ENCODE peak calls at places on chromosomes 4 and X, in ten cellular contexts. One of them, this sample, is unnamed.

GRCh38 chrX:108537005-108537404 is 97.4 kb downstream of the COL4A5 start:
- DNase-seq in heart left ventricle: no peak
- DNase-seq in GM20000: peak
- DNase-seq in MCF 10A: peak
- DNase-seq in chondrocyte: no peak
- DNase-seq in PC-9: peak
- DNase-seq in adrenal gland: peak
- DNase-seq in ascending aorta: no peak
- DNase-seq in NCI-H1092 treated with DMSO at 0.1 percent for 48 hours: peak
- DNase-seq in germinal center: no peak
- DNase-seq in this sample: peak

GRCh38 chr4:67684839-67685531 is 16.0 kb downstream of the UBA6 start:
- DNase-seq in heart left ventricle: no peak
- DNase-seq in GM20000: no peak
- DNase-seq in MCF 10A: no peak
- DNase-seq in chondrocyte: no peak
- DNase-seq in PC-9: no peak
- DNase-seq in adrenal gland: no peak
- DNase-seq in ascending aorta: no peak
- DNase-seq in NCI-H1092 treated with DMSO at 0.1 percent for 48 hours: no peak
- DNase-seq in germinal center: no peak
- DNase-seq in this sample: peak

GRCh38 chr4:10312568-10312967 is 144.7 kb downstream of the ZNF518B start:
- DNase-seq in heart left ventricle: no peak
- DNase-seq in GM20000: no peak
- DNase-seq in MCF 10A: no peak
- DNase-seq in chondrocyte: no peak
- DNase-seq in PC-9: no peak
- DNase-seq in adrenal gland: no peak
- DNase-seq in ascending aorta: no peak
- DNase-seq in NCI-H1092 treated with DMSO at 0.1 percent for 48 hours: no peak
- DNase-seq in germinal center: no peak
- DNase-seq in this sample: no peak

GRCh38 chr4:102759835-102760644 is 728 bp downstream of the MANBA start:
- DNase-seq in heart left ventricle: no peak
- DNase-seq in GM20000: peak
- DNase-seq in MCF 10A: peak
- DNase-seq in chondrocyte: no peak
- DNase-seq in PC-9: no peak
- DNase-seq in adrenal gland: peak
- DNase-seq in ascending aorta: peak
- DNase-seq in NCI-H1092 treated with DMSO at 0.1 percent for 48 hours: peak
- DNase-seq in germinal center: peak
- DNase-seq in this sample: peak

GRCh38 chr4:88697588-88698329 is at the start of gene NAP1L5:
- DNase-seq in heart left ventricle: peak
- DNase-seq in GM20000: peak
- DNase-seq in MCF 10A: no peak
- DNase-seq in chondrocyte: no peak
- DNase-seq in PC-9: no peak
- DNase-seq in adrenal gland: peak
- DNase-seq in ascending aorta: no peak
- DNase-seq in NCI-H1092 treated with DMSO at 0.1 percent for 48 hours: peak
- DNase-seq in germinal center: peak
- DNase-seq in this sample: peak

GRCh38 chrX:10070714-10071436 is 85.9 kb upstream of the CLCN4 start:
- DNase-seq in heart left ventricle: no peak
- DNase-seq in GM20000: no peak
- DNase-seq in MCF 10A: no peak
- DNase-seq in chondrocyte: no peak
- DNase-seq in PC-9: no peak
- DNase-seq in adrenal gland: no peak
- DNase-seq in ascending aorta: no peak
- DNase-seq in NCI-H1092 treated with DMSO at 0.1 percent for 48 hours: no peak
- DNase-seq in germinal center: no peak
- DNase-seq in this sample: no peak

GRCh38 chr4:8594097-8595038 is 1.8 kb downstream of the CPZ start:
- DNase-seq in heart left ventricle: no peak
- DNase-seq in GM20000: peak
- DNase-seq in MCF 10A: peak
- DNase-seq in chondrocyte: peak
- DNase-seq in PC-9: peak
- DNase-seq in adrenal gland: peak
- DNase-seq in ascending aorta: no peak
- DNase-seq in NCI-H1092 treated with DMSO at 0.1 percent for 48 hours: peak
- DNase-seq in germinal center: peak
- DNase-seq in this sample: peak

GRCh38 chr4:12987284-12987683 is 496.9 kb downstream of the RAB28 start:
- DNase-seq in heart left ventricle: no peak
- DNase-seq in GM20000: no peak
- DNase-seq in MCF 10A: no peak
- DNase-seq in chondrocyte: no peak
- DNase-seq in PC-9: no peak
- DNase-seq in adrenal gland: no peak
- DNase-seq in ascending aorta: no peak
- DNase-seq in NCI-H1092 treated with DMSO at 0.1 percent for 48 hours: no peak
- DNase-seq in germinal center: no peak
- DNase-seq in this sample: no peak

GRCh38 chrX:69070949-69071650 is 94.2 kb downstream of the PJA1 start:
- DNase-seq in heart left ventricle: peak
- DNase-seq in GM20000: no peak
- DNase-seq in MCF 10A: no peak
- DNase-seq in chondrocyte: peak
- DNase-seq in PC-9: no peak
- DNase-seq in adrenal gland: peak
- DNase-seq in ascending aorta: no peak
- DNase-seq in NCI-H1092 treated with DMSO at 0.1 percent for 48 hours: no peak
- DNase-seq in germinal center: no peak
- DNase-seq in this sample: no peak

GRCh38 chrX:12950851-12951589 is 23.9 kb upstream of the TMSB4X start:
- DNase-seq in heart left ventricle: no peak
- DNase-seq in GM20000: no peak
- DNase-seq in MCF 10A: peak
- DNase-seq in chondrocyte: no peak
- DNase-seq in PC-9: no peak
- DNase-seq in adrenal gland: no peak
- DNase-seq in ascending aorta: no peak
- DNase-seq in NCI-H1092 treated with DMSO at 0.1 percent for 48 hours: no peak
- DNase-seq in germinal center: peak
- DNase-seq in this sample: no peak

GRCh38 chr4:13309751-13310150 is 174.4 kb downstream of the RAB28 start:
- DNase-seq in heart left ventricle: no peak
- DNase-seq in GM20000: no peak
- DNase-seq in MCF 10A: peak
- DNase-seq in chondrocyte: no peak
- DNase-seq in PC-9: no peak
- DNase-seq in adrenal gland: no peak
- DNase-seq in ascending aorta: no peak
- DNase-seq in NCI-H1092 treated with DMSO at 0.1 percent for 48 hours: no peak
- DNase-seq in germinal center: no peak
- DNase-seq in this sample: peak

GRCh38 chr4:1198070-1198844 is 25.9 kb upstream of the SPON2 start:
- DNase-seq in heart left ventricle: peak
- DNase-seq in GM20000: no peak
- DNase-seq in MCF 10A: no peak
- DNase-seq in chondrocyte: peak
- DNase-seq in PC-9: no peak
- DNase-seq in adrenal gland: peak
- DNase-seq in ascending aorta: no peak
- DNase-seq in NCI-H1092 treated with DMSO at 0.1 percent for 48 hours: no peak
- DNase-seq in germinal center: no peak
- DNase-seq in this sample: no peak

GRCh38 chr4:16048639-16049448 is 35.0 kb downstream of the PROM1 start:
- DNase-seq in heart left ventricle: no peak
- DNase-seq in GM20000: no peak
- DNase-seq in MCF 10A: no peak
- DNase-seq in chondrocyte: no peak
- DNase-seq in PC-9: no peak
- DNase-seq in adrenal gland: no peak
- DNase-seq in ascending aorta: no peak
- DNase-seq in NCI-H1092 treated with DMSO at 0.1 percent for 48 hours: no peak
- DNase-seq in germinal center: no peak
- DNase-seq in this sample: no peak

GRCh38 chrX:151791961-151792360 is 57.4 kb downstream of the CNGA2 start:
- DNase-seq in heart left ventricle: no peak
- DNase-seq in GM20000: no peak
- DNase-seq in MCF 10A: no peak
- DNase-seq in chondrocyte: no peak
- DNase-seq in PC-9: no peak
- DNase-seq in adrenal gland: no peak
- DNase-seq in ascending aorta: no peak
- DNase-seq in NCI-H1092 treated with DMSO at 0.1 percent for 48 hours: no peak
- DNase-seq in germinal center: no peak
- DNase-seq in this sample: no peak

GRCh38 chrX:72182924-72183323 is 1.4 kb downstream of the PIN4 start:
- DNase-seq in heart left ventricle: no peak
- DNase-seq in GM20000: no peak
- DNase-seq in MCF 10A: no peak
- DNase-seq in chondrocyte: no peak
- DNase-seq in PC-9: no peak
- DNase-seq in adrenal gland: no peak
- DNase-seq in ascending aorta: no peak
- DNase-seq in NCI-H1092 treated with DMSO at 0.1 percent for 48 hours: no peak
- DNase-seq in germinal center: no peak
- DNase-seq in this sample: no peak

GRCh38 chr4:157075401-157075800 is 549 bp upstream of the GLRB start:
- DNase-seq in heart left ventricle: no peak
- DNase-seq in GM20000: no peak
- DNase-seq in MCF 10A: no peak
- DNase-seq in chondrocyte: no peak
- DNase-seq in PC-9: no peak
- DNase-seq in adrenal gland: no peak
- DNase-seq in ascending aorta: no peak
- DNase-seq in NCI-H1092 treated with DMSO at 0.1 percent for 48 hours: no peak
- DNase-seq in germinal center: no peak
- DNase-seq in this sample: peak

GRCh38 chrX:134694333-134694925 is 36.2 kb upstream of the PLAC1 start:
- DNase-seq in heart left ventricle: no peak
- DNase-seq in GM20000: no peak
- DNase-seq in MCF 10A: no peak
- DNase-seq in chondrocyte: no peak
- DNase-seq in PC-9: no peak
- DNase-seq in adrenal gland: no peak
- DNase-seq in ascending aorta: no peak
- DNase-seq in NCI-H1092 treated with DMSO at 0.1 percent for 48 hours: no peak
- DNase-seq in germinal center: no peak
- DNase-seq in this sample: peak

GRCh38 chr4:6938237-6938636 is 28.6 kb downstream of the TBC1D14 start:
- DNase-seq in heart left ventricle: peak
- DNase-seq in GM20000: no peak
- DNase-seq in MCF 10A: no peak
- DNase-seq in chondrocyte: no peak
- DNase-seq in PC-9: no peak
- DNase-seq in adrenal gland: peak
- DNase-seq in ascending aorta: peak
- DNase-seq in NCI-H1092 treated with DMSO at 0.1 percent for 48 hours: no peak
- DNase-seq in germinal center: peak
- DNase-seq in this sample: no peak

GRCh38 chr4:187183826-187184225 is 460.2 kb upstream of the FAT1 start:
- DNase-seq in heart left ventricle: no peak
- DNase-seq in GM20000: no peak
- DNase-seq in MCF 10A: no peak
- DNase-seq in chondrocyte: no peak
- DNase-seq in PC-9: no peak
- DNase-seq in adrenal gland: no peak
- DNase-seq in ascending aorta: no peak
- DNase-seq in NCI-H1092 treated with DMSO at 0.1 percent for 48 hours: no peak
- DNase-seq in germinal center: no peak
- DNase-seq in this sample: no peak

This sample was measured in bronchial epithelial cell.